ENCODE peak calls at places on chromosomes 7 and 10, in seven cellular contexts. One of them, this sample, is unnamed.

GRCh38 chr10:8993859-8994258 is 939.4 kb downstream of the GATA3 start:
- DNase-seq in GM12878: no peak
- DNase-seq in HCT116: no peak
- DNase-seq in H1: no peak
- DNase-seq in SK-N-SH: no peak
- DNase-seq in K562: no peak
- DNase-seq in HepG2: no peak
- DNase-seq in this sample: no peak

GRCh38 chr10:113153493-113154127 is 203.6 kb downstream of the TCF7L2 start:
- DNase-seq in GM12878: no peak
- DNase-seq in HCT116: no peak
- DNase-seq in H1: no peak
- DNase-seq in SK-N-SH: no peak
- DNase-seq in K562: peak
- DNase-seq in HepG2: no peak
- DNase-seq in this sample: no peak

GRCh38 chr10:11895108-11895466 is 71.9 kb downstream of the PROSER2 start:
- DNase-seq in GM12878: no peak
- DNase-seq in HCT116: no peak
- DNase-seq in H1: no peak
- DNase-seq in SK-N-SH: no peak
- DNase-seq in K562: no peak
- DNase-seq in HepG2: no peak
- DNase-seq in this sample: no peak

GRCh38 chr10:121999301-121999700 is 10.3 kb downstream of the TACC2 start:
- DNase-seq in GM12878: no peak
- DNase-seq in HCT116: no peak
- DNase-seq in H1: no peak
- DNase-seq in SK-N-SH: no peak
- DNase-seq in K562: no peak
- DNase-seq in HepG2: no peak
- DNase-seq in this sample: no peak

GRCh38 chr10:24706479-24707118 is 17.1 kb downstream of the ARHGAP21 start:
- DNase-seq in GM12878: no peak
- DNase-seq in HCT116: no peak
- DNase-seq in H1: no peak
- DNase-seq in SK-N-SH: peak
- DNase-seq in K562: no peak
- DNase-seq in HepG2: peak
- DNase-seq in this sample: no peak

GRCh38 chr7:157008-157310 is 35.4 kb upstream of the FAM20C start:
- DNase-seq in GM12878: no peak
- DNase-seq in HCT116: no peak
- DNase-seq in H1: no peak
- DNase-seq in SK-N-SH: no peak
- DNase-seq in K562: no peak
- DNase-seq in HepG2: no peak
- DNase-seq in this sample: no peak

GRCh38 chr7:46169384-46169755 is 248.3 kb upstream of the IGFBP3 start:
- DNase-seq in GM12878: no peak
- DNase-seq in HCT116: no peak
- DNase-seq in H1: no peak
- DNase-seq in SK-N-SH: no peak
- DNase-seq in K562: no peak
- DNase-seq in HepG2: no peak
- DNase-seq in this sample: no peak

GRCh38 chr10:128064615-128065580 is 61.3 kb downstream of the MKI67 start:
- DNase-seq in GM12878: peak
- DNase-seq in HCT116: no peak
- DNase-seq in H1: no peak
- DNase-seq in SK-N-SH: no peak
- DNase-seq in K562: no peak
- DNase-seq in HepG2: no peak
- DNase-seq in this sample: no peak

GRCh38 chr7:56199639-56200038 is 83.4 kb upstream of the NUPR2 start:
- DNase-seq in GM12878: no peak
- DNase-seq in HCT116: no peak
- DNase-seq in H1: no peak
- DNase-seq in SK-N-SH: no peak
- DNase-seq in K562: no peak
- DNase-seq in HepG2: no peak
- DNase-seq in this sample: no peak

GRCh38 chr10:115129752-115130151 is 36.6 kb downstream of the ATRNL1 start:
- DNase-seq in GM12878: no peak
- DNase-seq in HCT116: peak
- DNase-seq in H1: no peak
- DNase-seq in SK-N-SH: peak
- DNase-seq in K562: no peak
- DNase-seq in HepG2: peak
- DNase-seq in this sample: peak

GRCh38 chr10:125102216-125102615 is 58.1 kb downstream of the CTBP2 start:
- DNase-seq in GM12878: no peak
- DNase-seq in HCT116: no peak
- DNase-seq in H1: no peak
- DNase-seq in SK-N-SH: no peak
- DNase-seq in K562: no peak
- DNase-seq in HepG2: peak
- DNase-seq in this sample: no peak

GRCh38 chr7:29858080-29858951 is 52.0 kb downstream of the WIPF3 start:
- DNase-seq in GM12878: no peak
- DNase-seq in HCT116: no peak
- DNase-seq in H1: no peak
- DNase-seq in SK-N-SH: no peak
- DNase-seq in K562: no peak
- DNase-seq in HepG2: no peak
- DNase-seq in this sample: no peak

GRCh38 chr7:16817536-16817935 is 12.7 kb upstream of the AGR2 start:
- DNase-seq in GM12878: no peak
- DNase-seq in HCT116: no peak
- DNase-seq in H1: no peak
- DNase-seq in SK-N-SH: no peak
- DNase-seq in K562: no peak
- DNase-seq in HepG2: no peak
- DNase-seq in this sample: no peak

GRCh38 chr7:150471886-150472285 is 21.5 kb downstream of the GIMAP8 start:
- DNase-seq in GM12878: no peak
- DNase-seq in HCT116: no peak
- DNase-seq in H1: no peak
- DNase-seq in SK-N-SH: no peak
- DNase-seq in K562: no peak
- DNase-seq in HepG2: no peak
- DNase-seq in this sample: no peak

GRCh38 chr10:3499120-3499519 is 285.9 kb downstream of the KLF6 start:
- DNase-seq in GM12878: no peak
- DNase-seq in HCT116: no peak
- DNase-seq in H1: no peak
- DNase-seq in SK-N-SH: no peak
- DNase-seq in K562: no peak
- DNase-seq in HepG2: no peak
- DNase-seq in this sample: peak

GRCh38 chr7:33946094-33946699 is 40.9 kb downstream of the BMPER start:
- DNase-seq in GM12878: no peak
- DNase-seq in HCT116: no peak
- DNase-seq in H1: no peak
- DNase-seq in SK-N-SH: no peak
- DNase-seq in K562: no peak
- DNase-seq in HepG2: no peak
- DNase-seq in this sample: no peak

GRCh38 chr10:48536226-48536500 is 68.7 kb downstream of the ARHGAP22 start:
- DNase-seq in GM12878: no peak
- DNase-seq in HCT116: no peak
- DNase-seq in H1: no peak
- DNase-seq in SK-N-SH: no peak
- DNase-seq in K562: no peak
- DNase-seq in HepG2: no peak
- DNase-seq in this sample: no peak

GRCh38 chr7:91031757-91032156 is 232.5 kb upstream of the FZD1 start:
- DNase-seq in GM12878: no peak
- DNase-seq in HCT116: no peak
- DNase-seq in H1: peak
- DNase-seq in SK-N-SH: no peak
- DNase-seq in K562: no peak
- DNase-seq in HepG2: no peak
- DNase-seq in this sample: no peak

GRCh38 chr7:91039033-91039432 is 225.2 kb upstream of the FZD1 start:
- DNase-seq in GM12878: no peak
- DNase-seq in HCT116: no peak
- DNase-seq in H1: no peak
- DNase-seq in SK-N-SH: no peak
- DNase-seq in K562: no peak
- DNase-seq in HepG2: no peak
- DNase-seq in this sample: no peak

GRCh38 chr7:91033574-91033973 is 230.7 kb upstream of the FZD1 start:
- DNase-seq in GM12878: no peak
- DNase-seq in HCT116: no peak
- DNase-seq in H1: no peak
- DNase-seq in SK-N-SH: no peak
- DNase-seq in K562: no peak
- DNase-seq in HepG2: no peak
- DNase-seq in this sample: peak

GRCh38 chr7:91030680-91031079 is 233.6 kb upstream of the FZD1 start:
- DNase-seq in GM12878: no peak
- DNase-seq in HCT116: no peak
- DNase-seq in H1: no peak
- DNase-seq in SK-N-SH: no peak
- DNase-seq in K562: no peak
- DNase-seq in HepG2: no peak
- DNase-seq in this sample: no peak

DNA sequence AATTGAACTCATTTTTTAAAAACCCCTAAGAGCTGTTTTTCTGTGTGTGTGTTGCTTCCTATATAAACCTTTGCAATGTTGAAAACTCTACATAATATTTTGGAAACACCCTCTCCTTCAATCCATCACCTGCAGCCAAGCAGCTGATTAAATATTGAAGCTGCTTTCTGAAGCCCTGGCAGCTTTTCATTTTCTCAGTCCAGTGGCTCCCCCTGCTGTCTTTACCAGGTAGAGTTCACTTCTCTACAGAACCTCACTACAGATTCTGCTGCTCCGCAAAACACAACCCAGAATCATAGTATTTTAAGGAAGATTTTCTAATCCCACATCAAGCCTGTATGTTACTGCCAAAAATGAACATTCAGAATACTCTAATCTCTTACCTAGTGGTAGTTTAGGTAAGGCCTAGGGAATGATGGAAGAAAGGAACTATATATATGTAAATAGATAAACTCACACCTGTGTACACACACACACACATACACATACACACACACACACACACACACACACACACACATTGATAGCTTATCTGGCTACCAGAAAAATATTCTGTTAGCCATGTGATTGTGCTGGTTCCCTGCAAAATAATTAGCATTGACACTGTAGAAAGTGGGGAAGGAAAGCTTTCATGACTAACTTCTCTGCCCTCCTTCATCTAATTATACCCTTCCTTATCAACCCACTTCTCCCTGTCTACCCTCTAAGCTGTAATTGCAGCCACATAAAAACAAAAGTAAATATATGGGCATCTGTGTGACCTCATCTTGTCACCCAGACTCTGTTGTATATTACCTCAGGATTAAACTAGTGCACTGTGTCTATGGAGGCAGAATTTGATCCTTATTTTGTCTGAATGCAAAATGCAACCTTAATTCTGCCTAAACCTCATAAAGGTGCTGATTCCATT is 229.5 kb upstream of the FZD1 start:
- DNase-seq in GM12878: no peak
- DNase-seq in HCT116: peak
- DNase-seq in H1: no peak
- DNase-seq in SK-N-SH: peak
- DNase-seq in K562: peak
- DNase-seq in HepG2: peak
- DNase-seq in this sample: peak
- TF ChIP-seq JUND in GM12878: no peak
- TF ChIP-seq JUND in HCT116: no peak
- TF ChIP-seq JUND in H1: no peak
- TF ChIP-seq JUND in SK-N-SH: no peak
- TF ChIP-seq JUND in K562: no peak
- TF ChIP-seq JUND in HepG2: no peak
- TF ChIP-seq JUND in this sample: no peak

DNA sequence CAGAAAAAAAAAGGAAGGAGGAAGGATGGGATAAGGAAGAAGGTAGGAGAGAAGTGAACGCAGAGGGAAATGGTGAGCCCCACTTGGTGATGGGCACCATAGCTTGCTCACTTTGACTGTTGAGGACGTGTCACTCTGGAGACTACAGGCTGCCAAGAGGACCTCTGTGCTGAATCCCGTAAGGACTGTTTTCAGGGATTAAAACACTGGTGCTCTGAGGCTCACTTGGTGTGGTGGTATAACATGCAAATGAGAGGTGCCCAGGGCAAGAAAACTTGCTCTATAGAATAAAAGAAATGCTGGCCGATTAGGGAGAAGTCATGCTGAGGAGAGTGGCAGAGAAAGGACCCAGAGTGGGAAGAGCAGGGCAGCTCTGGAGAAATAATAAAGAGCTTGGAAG is 5.3 kb upstream of the IL2RA start:
- DNase-seq in GM12878: no peak
- DNase-seq in HCT116: no peak
- DNase-seq in H1: no peak
- DNase-seq in SK-N-SH: no peak
- DNase-seq in K562: no peak
- DNase-seq in HepG2: no peak
- DNase-seq in this sample: no peak
- TF ChIP-seq JUND in GM12878: no peak
- TF ChIP-seq JUND in HCT116: no peak
- TF ChIP-seq JUND in H1: no peak
- TF ChIP-seq JUND in SK-N-SH: no peak
- TF ChIP-seq JUND in K562: no peak
- TF ChIP-seq JUND in HepG2: no peak
- TF ChIP-seq JUND in this sample: no peak

GRCh38 chr7:91249506-91250233 is 14.6 kb upstream of the FZD1 start:
- DNase-seq in GM12878: no peak
- DNase-seq in HCT116: no peak
- DNase-seq in H1: no peak
- DNase-seq in SK-N-SH: no peak
- DNase-seq in K562: no peak
- DNase-seq in HepG2: no peak
- DNase-seq in this sample: no peak
- TF ChIP-seq JUND in GM12878: no peak
- TF ChIP-seq JUND in HCT116: no peak
- TF ChIP-seq JUND in H1: no peak
- TF ChIP-seq JUND in SK-N-SH: no peak
- TF ChIP-seq JUND in K562: no peak
- TF ChIP-seq JUND in HepG2: no peak
- TF ChIP-seq JUND in this sample: no peak

DNA sequence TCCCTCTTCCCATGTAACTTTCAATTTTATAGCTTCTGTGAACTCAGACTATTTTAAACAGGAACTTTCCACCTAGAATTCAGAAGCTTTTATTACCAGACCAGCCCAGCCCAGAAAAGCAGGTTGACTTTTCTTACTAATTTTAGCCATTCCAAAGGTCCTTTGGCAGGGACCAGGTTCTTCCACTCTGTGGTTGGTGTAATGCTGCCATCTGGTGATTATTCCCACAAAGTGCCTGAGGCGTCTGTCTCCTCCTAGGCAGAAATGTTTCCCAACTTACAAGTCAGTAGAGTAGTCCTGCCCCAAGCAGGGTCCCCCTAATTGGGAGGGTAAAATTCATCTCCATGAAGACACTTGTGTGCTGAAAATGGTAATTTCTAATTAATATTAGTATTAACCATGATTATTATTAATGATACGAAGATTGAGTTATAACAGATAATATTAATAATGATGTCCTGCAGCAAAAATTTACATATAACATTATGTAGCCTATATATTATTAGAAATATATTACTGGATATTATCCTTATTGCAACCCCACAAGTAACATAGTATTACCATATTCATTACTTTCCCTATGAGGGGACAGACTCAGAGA is 53.0 kb upstream of the PPP1R17 start:
- DNase-seq in GM12878: no peak
- DNase-seq in HCT116: peak
- DNase-seq in H1: peak
- DNase-seq in SK-N-SH: peak
- DNase-seq in K562: peak
- DNase-seq in HepG2: peak
- DNase-seq in this sample: peak
- TF ChIP-seq JUND in GM12878: no peak
- TF ChIP-seq JUND in HCT116: no peak
- TF ChIP-seq JUND in H1: no peak
- TF ChIP-seq JUND in SK-N-SH: no peak
- TF ChIP-seq JUND in K562: no peak
- TF ChIP-seq JUND in HepG2: no peak
- TF ChIP-seq JUND in this sample: no peak